ENCODE peak calls at places on chromosomes 6 and 20, in five cellular contexts. O, Z, D, R and W are unnamed samples.

GRCh38 chr6:7535498-7535897 is 6.0 kb upstream of the DSP start:
- DNase-seq in O (no peak), Z (no peak), D (peak), R (no peak), W (no peak)

GRCh38 chr6:122817766-122818165 is 28.7 kb downstream of the SMPDL3A start:
- DNase-seq in O (no peak), Z (no peak), D (no peak), R (no peak), W (no peak)

GRCh38 chr6:108947114-108947854 is 99.1 kb downstream of the ARMC2 start:
- DNase-seq in O (no peak), Z (no peak), D (peak), R (no peak), W (peak)

GRCh38 chr6:85113934-85114582 is 335.8 kb upstream of the NT5E start:
- DNase-seq in O (no peak), Z (no peak), D (no peak), R (no peak), W (no peak)

GRCh38 chr20:13245250-13245723 is 24.2 kb downstream of the ISM1 start:
- DNase-seq in O (no peak), Z (no peak), D (peak), R (no peak), W (no peak)

GRCh38 chr20:61288331-61288784 is 36.3 kb downstream of the CDH4 start:
- DNase-seq in O (no peak), Z (no peak), D (no peak), R (no peak), W (no peak)

GRCh38 chr6:16651871-16652270 is 109.4 kb downstream of the ATXN1 start:
- DNase-seq in O (no peak), Z (no peak), D (no peak), R (peak), W (no peak)

GRCh38 chr6:167209577-167209975 is 51.8 kb upstream of the GPR31 start:
- DNase-seq in O (no peak), Z (no peak), D (no peak), R (no peak), W (no peak)

GRCh38 chr6:134451529-134451928 is 133.6 kb upstream of the SGK1 start:
- DNase-seq in O (no peak), Z (no peak), D (no peak), R (no peak), W (no peak)

GRCh38 chr20:33299111-33299603 is 16.1 kb downstream of the BPIFB1 start:
- DNase-seq in O (peak), Z (peak), D (peak), R (peak), W (peak)

GRCh38 chr20:46408281-46408731 is 1.9 kb upstream of the ELMO2 start:
- DNase-seq in O (no peak), Z (no peak), D (peak), R (no peak), W (no peak)

GRCh38 chr6:156242206-156242605 is 535.0 kb upstream of the ARID1B start:
- DNase-seq in O (no peak), Z (no peak), D (no peak), R (no peak), W (no peak)

GRCh38 chr20:53642196-53643030 is 48.8 kb upstream of the ZNF217 start:
- DNase-seq in O (no peak), Z (peak), D (peak), R (peak), W (peak)

GRCh38 chr6:33853026-33853425 is 49.2 kb upstream of the MLN start:
- DNase-seq in O (no peak), Z (no peak), D (no peak), R (no peak), W (no peak)

GRCh38 chr6:7661364-7661763 is 64.5 kb upstream of the BMP6 start:
- DNase-seq in O (no peak), Z (no peak), D (no peak), R (no peak), W (no peak)

GRCh38 chr6:38489951-38490350 is 149.8 kb downstream of the BTBD9 start:
- DNase-seq in O (no peak), Z (no peak), D (no peak), R (no peak), W (no peak)

GRCh38 chr6:33828764-33829731 is 25.2 kb upstream of the MLN start:
- DNase-seq in O (no peak), Z (no peak), D (no peak), R (no peak), W (no peak)

GRCh38 chr20:22491188-22491500 is 93.2 kb downstream of the FOXA2 start:
- DNase-seq in O (no peak), Z (no peak), D (no peak), R (no peak), W (no peak)